ENCODE peak calls at places on chromosomes 12 and 14, in six cellular contexts. One of them, this sample, is unnamed.

GRCh38 chr12:40211185-40211584 is 13.6 kb upstream of the LRRK2 start:
- DNase-seq in GM12878: no peak
- DNase-seq in K562: no peak
- DNase-seq in HepG2: no peak
- DNase-seq in SK-N-SH: no peak
- DNase-seq in H1: no peak
- DNase-seq in this sample: no peak

GRCh38 chr12:72832024-72832423 is 559.9 kb downstream of the TRHDE start:
- DNase-seq in GM12878: no peak
- DNase-seq in HepG2: no peak
- DNase-seq in H1: no peak
- DNase-seq in SK-N-SH: no peak
- DNase-seq in K562: no peak
- DNase-seq in this sample: no peak

GRCh38 chr14:45253754-45254300 is 825 bp upstream of the MIS18BP1 start:
- DNase-seq in H1: no peak
- DNase-seq in GM12878: no peak
- DNase-seq in K562: no peak
- DNase-seq in HepG2: no peak
- DNase-seq in SK-N-SH: no peak
- DNase-seq in this sample: no peak

GRCh38 chr12:107400686-107401447 is 284.7 kb upstream of the PWP1 start:
- DNase-seq in HepG2: no peak
- DNase-seq in K562: no peak
- DNase-seq in H1: no peak
- DNase-seq in SK-N-SH: peak
- DNase-seq in GM12878: no peak
- DNase-seq in this sample: peak

GRCh38 chr14:105380656-105381210 is 17.6 kb upstream of the TEX22 start:
- DNase-seq in HepG2: no peak
- DNase-seq in SK-N-SH: no peak
- DNase-seq in H1: no peak
- DNase-seq in GM12878: no peak
- DNase-seq in K562: no peak
- DNase-seq in this sample: no peak

GRCh38 chr12:42884116-42884515 is 294.6 kb upstream of the PRICKLE1 start:
- DNase-seq in H1: no peak
- DNase-seq in GM12878: no peak
- DNase-seq in SK-N-SH: no peak
- DNase-seq in HepG2: no peak
- DNase-seq in K562: no peak
- DNase-seq in this sample: no peak

GRCh38 chr14:68771631-68772030 is 21.2 kb downstream of the ZFP36L1 start:
- DNase-seq in GM12878: no peak
- DNase-seq in SK-N-SH: no peak
- DNase-seq in H1: no peak
- DNase-seq in K562: no peak
- DNase-seq in HepG2: no peak
- DNase-seq in this sample: no peak

GRCh38 chr14:85416771-85417170 is 113.2 kb upstream of the FLRT2 start:
- DNase-seq in HepG2: no peak
- DNase-seq in GM12878: no peak
- DNase-seq in H1: no peak
- DNase-seq in K562: no peak
- DNase-seq in SK-N-SH: no peak
- DNase-seq in this sample: peak

GRCh38 chr12:16602412-16602811 is 3.5 kb downstream of the LMO3 start:
- DNase-seq in H1: no peak
- DNase-seq in GM12878: no peak
- DNase-seq in SK-N-SH: no peak
- DNase-seq in HepG2: no peak
- DNase-seq in K562: no peak
- DNase-seq in this sample: no peak

GRCh38 chr14:73731111-73731510 is 16.9 kb upstream of the PNMA1 start:
- DNase-seq in K562: no peak
- DNase-seq in SK-N-SH: no peak
- DNase-seq in H1: no peak
- DNase-seq in GM12878: no peak
- DNase-seq in HepG2: no peak
- DNase-seq in this sample: no peak

GRCh38 chr12:130552483-130552996 is 163.6 kb downstream of the RIMBP2 start:
- DNase-seq in H1: no peak
- DNase-seq in SK-N-SH: no peak
- DNase-seq in GM12878: no peak
- DNase-seq in K562: no peak
- DNase-seq in HepG2: no peak
- DNase-seq in this sample: no peak

GRCh38 chr14:55794655-55795583 is 214.9 kb downstream of the KTN1 start:
- DNase-seq in SK-N-SH: no peak
- DNase-seq in H1: no peak
- DNase-seq in GM12878: no peak
- DNase-seq in K562: peak
- DNase-seq in HepG2: no peak
- DNase-seq in this sample: no peak

GRCh38 chr12:80752464-80752863 is 35.8 kb downstream of the MYF5 start:
- DNase-seq in H1: no peak
- DNase-seq in GM12878: no peak
- DNase-seq in K562: no peak
- DNase-seq in HepG2: no peak
- DNase-seq in SK-N-SH: no peak
- DNase-seq in this sample: no peak

GRCh38 chr12:26011099-26011498 is 52.6 kb downstream of the RASSF8 start:
- DNase-seq in K562: no peak
- DNase-seq in HepG2: no peak
- DNase-seq in H1: no peak
- DNase-seq in GM12878: no peak
- DNase-seq in SK-N-SH: no peak
- DNase-seq in this sample: no peak

GRCh38 chr12:124869011-124869665 is 5.5 kb upstream of the SCARB1 start:
- DNase-seq in SK-N-SH: no peak
- DNase-seq in HepG2: no peak
- DNase-seq in H1: no peak
- DNase-seq in K562: peak
- DNase-seq in GM12878: no peak
- DNase-seq in this sample: peak

GRCh38 chr14:79764288-79764687 is 447.0 kb downstream of the DIO2 start:
- DNase-seq in H1: no peak
- DNase-seq in SK-N-SH: no peak
- DNase-seq in K562: no peak
- DNase-seq in HepG2: peak
- DNase-seq in GM12878: no peak
- DNase-seq in this sample: no peak

GRCh38 chr14:89184952-89185351 is 232.1 kb downstream of the FOXN3 start:
- DNase-seq in H1: no peak
- DNase-seq in SK-N-SH: no peak
- DNase-seq in HepG2: no peak
- DNase-seq in K562: no peak
- DNase-seq in GM12878: no peak
- DNase-seq in this sample: no peak

GRCh38 chr12:6215120-6215807 is 15.1 kb downstream of the CD9 start:
- DNase-seq in H1: peak
- DNase-seq in SK-N-SH: no peak
- DNase-seq in HepG2: no peak
- DNase-seq in K562: no peak
- DNase-seq in GM12878: no peak
- DNase-seq in this sample: no peak

GRCh38 chr12:76449572-76449971 is 101.4 kb upstream of the BBS10 start:
- DNase-seq in H1: no peak
- DNase-seq in HepG2: no peak
- DNase-seq in GM12878: no peak
- DNase-seq in SK-N-SH: no peak
- DNase-seq in K562: no peak
- DNase-seq in this sample: no peak

GRCh38 chr14:81472096-81472800 is 61.4 kb downstream of the SEL1L start:
- DNase-seq in GM12878: no peak
- DNase-seq in K562: no peak
- DNase-seq in H1: no peak
- DNase-seq in SK-N-SH: no peak
- DNase-seq in HepG2: no peak
- DNase-seq in this sample: no peak

GRCh38 chr14:101193126-101193844 is 289.8 kb upstream of the RTL1 start:
- DNase-seq in H1: peak
- DNase-seq in K562: no peak
- DNase-seq in HepG2: no peak
- DNase-seq in GM12878: no peak
- DNase-seq in SK-N-SH: no peak
- DNase-seq in this sample: no peak

GRCh38 chr12:119990382-119990874 is 1.4 kb downstream of the BICDL1 start:
- DNase-seq in K562: no peak
- DNase-seq in HepG2: no peak
- DNase-seq in GM12878: no peak
- DNase-seq in H1: no peak
- DNase-seq in SK-N-SH: no peak
- DNase-seq in this sample: peak

GRCh38 chr12:93979189-93979588 is 169.2 kb upstream of the PLXNC1 start:
- DNase-seq in H1: no peak
- DNase-seq in SK-N-SH: no peak
- DNase-seq in HepG2: no peak
- DNase-seq in GM12878: peak
- DNase-seq in K562: no peak
- DNase-seq in this sample: no peak

GRCh38 chr12:108375986-108376663 is 37.0 kb upstream of the CMKLR1 start:
- DNase-seq in K562: no peak
- DNase-seq in HepG2: no peak
- DNase-seq in GM12878: no peak
- DNase-seq in SK-N-SH: no peak
- DNase-seq in H1: no peak
- DNase-seq in this sample: no peak

GRCh38 chr12:106493531-106493930 is 89.3 kb upstream of the RFX4 start:
- DNase-seq in H1: no peak
- DNase-seq in SK-N-SH: peak
- DNase-seq in HepG2: peak
- DNase-seq in K562: no peak
- DNase-seq in GM12878: no peak
- DNase-seq in this sample: no peak

GRCh38 chr12:68886636-68887572 is 46.1 kb downstream of the CPM start:
- DNase-seq in SK-N-SH: no peak
- DNase-seq in GM12878: no peak
- DNase-seq in HepG2: peak
- DNase-seq in K562: no peak
- DNase-seq in H1: no peak
- DNase-seq in this sample: no peak

GRCh38 chr14:98725676-98726075 is 546.3 kb downstream of the BCL11B start:
- DNase-seq in SK-N-SH: no peak
- DNase-seq in K562: no peak
- DNase-seq in GM12878: no peak
- DNase-seq in HepG2: no peak
- DNase-seq in H1: no peak
- DNase-seq in this sample: no peak

GRCh38 chr12:72380441-72380840 is 108.3 kb downstream of the TRHDE start:
- DNase-seq in HepG2: no peak
- DNase-seq in H1: no peak
- DNase-seq in GM12878: no peak
- DNase-seq in K562: no peak
- DNase-seq in SK-N-SH: no peak
- DNase-seq in this sample: no peak

GRCh38 chr12:11716794-11717532 is 67.5 kb downstream of the ETV6 start:
- DNase-seq in HepG2: no peak
- DNase-seq in SK-N-SH: peak
- DNase-seq in K562: no peak
- DNase-seq in GM12878: no peak
- DNase-seq in H1: no peak
- DNase-seq in this sample: no peak
- H3K27ac ChIP-seq in HepG2: peak
- H3K27ac ChIP-seq in SK-N-SH: peak
- H3K27ac ChIP-seq in K562: no peak
- H3K27ac ChIP-seq in GM12878: peak
- H3K27ac ChIP-seq in H1: no peak
- H3K27ac ChIP-seq in this sample: no peak

DNA sequence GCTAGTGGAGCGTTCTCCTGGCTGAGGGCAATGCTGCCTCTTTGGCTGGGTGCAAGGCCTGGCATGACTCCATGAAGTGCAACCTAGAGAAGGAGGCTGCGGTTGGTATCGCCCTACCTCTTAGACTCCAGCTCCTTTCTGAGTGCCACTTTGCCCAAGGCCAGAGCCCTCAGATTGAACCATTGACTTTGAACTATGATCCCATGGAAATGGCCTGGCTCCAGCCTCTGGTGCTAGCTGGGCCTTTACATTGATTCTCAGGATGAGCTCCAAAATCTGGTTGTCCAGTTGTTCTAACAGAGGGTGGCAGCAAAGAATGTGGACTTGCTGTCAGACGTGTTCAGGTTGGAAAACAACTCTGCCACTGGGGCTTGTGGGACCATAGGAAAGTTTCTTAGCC is 16.1 kb upstream of the SMOC1 start:
- DNase-seq in K562: no peak
- DNase-seq in HepG2: peak
- DNase-seq in SK-N-SH: no peak
- DNase-seq in GM12878: no peak
- DNase-seq in H1: no peak
- DNase-seq in this sample: no peak
- TF ChIP-seq CTCF in K562: no peak
- TF ChIP-seq CTCF in HepG2: peak
- TF ChIP-seq CTCF in SK-N-SH: no peak
- TF ChIP-seq CTCF in GM12878: no peak
- TF ChIP-seq CTCF in H1: no peak
- TF ChIP-seq CTCF in this sample: no peak

GRCh38 chr12:19125325-19125724 is 4.2 kb upstream of the PLEKHA5 start:
- DNase-seq in GM12878: no peak
- DNase-seq in HepG2: no peak
- DNase-seq in K562: no peak
- DNase-seq in SK-N-SH: no peak
- DNase-seq in H1: no peak
- DNase-seq in this sample: no peak
- TF ChIP-seq GABPA in GM12878: no peak
- TF ChIP-seq GABPA in HepG2: no peak
- TF ChIP-seq GABPA in K562: no peak
- TF ChIP-seq GABPA in SK-N-SH: no peak
- TF ChIP-seq GABPA in H1: no peak
- TF ChIP-seq GABPA in this sample: no peak

GRCh38 chr12:50520345-50520744 is 15.6 kb downstream of the DIP2B start:
- DNase-seq in HepG2: no peak
- DNase-seq in GM12878: no peak
- DNase-seq in K562: no peak
- DNase-seq in H1: no peak
- DNase-seq in SK-N-SH: no peak
- DNase-seq in this sample: no peak
- H3K27ac ChIP-seq in HepG2: peak
- H3K27ac ChIP-seq in GM12878: peak
- H3K27ac ChIP-seq in K562: no peak
- H3K27ac ChIP-seq in H1: no peak
- H3K27ac ChIP-seq in SK-N-SH: no peak
- H3K27ac ChIP-seq in this sample: no peak

DNA sequence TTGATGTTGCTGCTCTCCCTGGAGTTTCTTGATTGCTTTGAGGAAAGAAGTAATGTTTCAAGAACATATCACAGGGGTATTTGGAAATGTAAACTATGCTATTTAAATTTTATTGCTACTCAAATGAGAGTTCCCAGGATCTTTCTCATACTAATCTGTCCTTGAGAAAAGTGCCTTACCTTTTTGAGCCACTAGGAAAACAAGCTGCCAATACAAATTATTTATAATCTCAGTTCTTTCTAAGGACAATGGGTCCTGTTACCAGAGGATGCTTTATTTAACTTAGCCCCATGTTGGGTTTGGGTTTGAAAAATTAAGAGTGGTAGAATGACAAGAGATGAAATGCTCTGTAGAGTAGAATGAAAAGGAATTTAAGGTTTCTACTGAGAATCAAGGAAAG is 258.2 kb upstream of the PRKD1 start:
- DNase-seq in GM12878: no peak
- DNase-seq in SK-N-SH: no peak
- DNase-seq in HepG2: no peak
- DNase-seq in H1: no peak
- DNase-seq in K562: no peak
- DNase-seq in this sample: no peak
- TF ChIP-seq CTCF in GM12878: no peak
- TF ChIP-seq CTCF in SK-N-SH: peak
- TF ChIP-seq CTCF in HepG2: no peak
- TF ChIP-seq CTCF in H1: no peak
- TF ChIP-seq CTCF in K562: no peak
- TF ChIP-seq CTCF in this sample: no peak

GRCh38 chr12:112906712-112907414 is at the start of gene OAS1:
- DNase-seq in HepG2: peak
- DNase-seq in GM12878: peak
- DNase-seq in H1: no peak
- DNase-seq in K562: no peak
- DNase-seq in SK-N-SH: peak
- DNase-seq in this sample: peak
- TF ChIP-seq GABPA in HepG2: peak
- TF ChIP-seq GABPA in GM12878: no peak
- TF ChIP-seq GABPA in H1: no peak
- TF ChIP-seq GABPA in K562: no peak
- TF ChIP-seq GABPA in SK-N-SH: no peak
- TF ChIP-seq GABPA in this sample: no peak

This sample was measured in HL-60.